ENCODE peak calls at places on chromosomes 13 and 19, in six cellular contexts. One of them, this sample, is unnamed.

GRCh38 chr19:35468637-35469036 is 20.6 kb downstream of the FFAR2 start:
- DNase-seq in CD8-positive, alpha-beta T cell: peak
- DNase-seq in amniotic epithelial cell: peak
- DNase-seq in head of caudate nucleus: peak
- DNase-seq in stimulated activated CD4-positive, alpha-beta T cell treated with anti-CD3 and anti-CD28 coated beads, TNF-alpha, amount 100 ng/mL, for 4 hours: peak
- DNase-seq in AG04449: peak
- DNase-seq in this sample: no peak

GRCh38 chr19:38736413-38737280 is 7.6 kb downstream of the CAPN12 start:
- DNase-seq in CD8-positive, alpha-beta T cell: peak
- DNase-seq in amniotic epithelial cell: peak
- DNase-seq in head of caudate nucleus: no peak
- DNase-seq in stimulated activated CD4-positive, alpha-beta T cell treated with anti-CD3 and anti-CD28 coated beads, TNF-alpha, amount 100 ng/mL, for 4 hours: peak
- DNase-seq in AG04449: no peak
- DNase-seq in this sample: no peak

GRCh38 chr13:70964124-70964523 is 855.9 kb upstream of the KLHL1 start:
- DNase-seq in CD8-positive, alpha-beta T cell: no peak
- DNase-seq in amniotic epithelial cell: peak
- DNase-seq in head of caudate nucleus: no peak
- DNase-seq in stimulated activated CD4-positive, alpha-beta T cell treated with anti-CD3 and anti-CD28 coated beads, TNF-alpha, amount 100 ng/mL, for 4 hours: no peak
- DNase-seq in AG04449: no peak
- DNase-seq in this sample: no peak

GRCh38 chr13:74452176-74452575 is 318.0 kb upstream of the KLF12 start:
- DNase-seq in CD8-positive, alpha-beta T cell: no peak
- DNase-seq in amniotic epithelial cell: peak
- DNase-seq in head of caudate nucleus: no peak
- DNase-seq in stimulated activated CD4-positive, alpha-beta T cell treated with anti-CD3 and anti-CD28 coated beads, TNF-alpha, amount 100 ng/mL, for 4 hours: no peak
- DNase-seq in AG04449: no peak
- DNase-seq in this sample: no peak

GRCh38 chr19:15249912-15250634 is 17.8 kb upstream of the EPHX3 start:
- DNase-seq in CD8-positive, alpha-beta T cell: no peak
- DNase-seq in amniotic epithelial cell: peak
- DNase-seq in head of caudate nucleus: no peak
- DNase-seq in stimulated activated CD4-positive, alpha-beta T cell treated with anti-CD3 and anti-CD28 coated beads, TNF-alpha, amount 100 ng/mL, for 4 hours: no peak
- DNase-seq in AG04449: peak
- DNase-seq in this sample: peak

GRCh38 chr13:60629158-60629557 is 232.1 kb downstream of the TDRD3 start:
- DNase-seq in CD8-positive, alpha-beta T cell: no peak
- DNase-seq in amniotic epithelial cell: no peak
- DNase-seq in head of caudate nucleus: no peak
- DNase-seq in stimulated activated CD4-positive, alpha-beta T cell treated with anti-CD3 and anti-CD28 coated beads, TNF-alpha, amount 100 ng/mL, for 4 hours: no peak
- DNase-seq in AG04449: no peak
- DNase-seq in this sample: no peak

GRCh38 chr13:110501188-110501587 is 60.3 kb downstream of the RAB20 start:
- DNase-seq in CD8-positive, alpha-beta T cell: no peak
- DNase-seq in amniotic epithelial cell: no peak
- DNase-seq in head of caudate nucleus: no peak
- DNase-seq in stimulated activated CD4-positive, alpha-beta T cell treated with anti-CD3 and anti-CD28 coated beads, TNF-alpha, amount 100 ng/mL, for 4 hours: no peak
- DNase-seq in AG04449: no peak
- DNase-seq in this sample: no peak

GRCh38 chr19:33129901-33130300 is 2.0 kb upstream of the WDR88 start:
- DNase-seq in CD8-positive, alpha-beta T cell: no peak
- DNase-seq in amniotic epithelial cell: no peak
- DNase-seq in head of caudate nucleus: no peak
- DNase-seq in stimulated activated CD4-positive, alpha-beta T cell treated with anti-CD3 and anti-CD28 coated beads, TNF-alpha, amount 100 ng/mL, for 4 hours: no peak
- DNase-seq in AG04449: no peak
- DNase-seq in this sample: no peak

GRCh38 chr13:110382229-110382628 is 75.1 kb downstream of the COL4A2 start:
- DNase-seq in CD8-positive, alpha-beta T cell: no peak
- DNase-seq in amniotic epithelial cell: peak
- DNase-seq in head of caudate nucleus: peak
- DNase-seq in stimulated activated CD4-positive, alpha-beta T cell treated with anti-CD3 and anti-CD28 coated beads, TNF-alpha, amount 100 ng/mL, for 4 hours: no peak
- DNase-seq in AG04449: no peak
- DNase-seq in this sample: no peak

GRCh38 chr19:49331616-49332055 is 3.6 kb upstream of the CD37 start:
- DNase-seq in CD8-positive, alpha-beta T cell: peak
- DNase-seq in amniotic epithelial cell: peak
- DNase-seq in head of caudate nucleus: peak
- DNase-seq in stimulated activated CD4-positive, alpha-beta T cell treated with anti-CD3 and anti-CD28 coated beads, TNF-alpha, amount 100 ng/mL, for 4 hours: peak
- DNase-seq in AG04449: no peak
- DNase-seq in this sample: no peak

GRCh38 chr13:67392014-67392413 is 161.9 kb upstream of the PCDH9 start:
- DNase-seq in CD8-positive, alpha-beta T cell: no peak
- DNase-seq in amniotic epithelial cell: no peak
- DNase-seq in head of caudate nucleus: no peak
- DNase-seq in stimulated activated CD4-positive, alpha-beta T cell treated with anti-CD3 and anti-CD28 coated beads, TNF-alpha, amount 100 ng/mL, for 4 hours: no peak
- DNase-seq in AG04449: no peak
- DNase-seq in this sample: no peak

GRCh38 chr13:40247845-40248244 is 418.6 kb downstream of the FOXO1 start:
- DNase-seq in CD8-positive, alpha-beta T cell: no peak
- DNase-seq in amniotic epithelial cell: peak
- DNase-seq in head of caudate nucleus: peak
- DNase-seq in stimulated activated CD4-positive, alpha-beta T cell treated with anti-CD3 and anti-CD28 coated beads, TNF-alpha, amount 100 ng/mL, for 4 hours: no peak
- DNase-seq in AG04449: no peak
- DNase-seq in this sample: no peak

GRCh38 chr19:14400913-14401312 is 18.2 kb downstream of the DDX39A start:
- DNase-seq in CD8-positive, alpha-beta T cell: no peak
- DNase-seq in amniotic epithelial cell: no peak
- DNase-seq in head of caudate nucleus: no peak
- DNase-seq in stimulated activated CD4-positive, alpha-beta T cell treated with anti-CD3 and anti-CD28 coated beads, TNF-alpha, amount 100 ng/mL, for 4 hours: no peak
- DNase-seq in AG04449: no peak
- DNase-seq in this sample: no peak

GRCh38 chr19:43572172-43572588 is 3.1 kb downstream of the XRCC1 start:
- DNase-seq in CD8-positive, alpha-beta T cell: no peak
- DNase-seq in amniotic epithelial cell: no peak
- DNase-seq in head of caudate nucleus: no peak
- DNase-seq in stimulated activated CD4-positive, alpha-beta T cell treated with anti-CD3 and anti-CD28 coated beads, TNF-alpha, amount 100 ng/mL, for 4 hours: no peak
- DNase-seq in AG04449: no peak
- DNase-seq in this sample: no peak

GRCh38 chr13:101523154-101523669 is 70.7 kb downstream of the ITGBL1 start:
- DNase-seq in CD8-positive, alpha-beta T cell: no peak
- DNase-seq in amniotic epithelial cell: no peak
- DNase-seq in head of caudate nucleus: no peak
- DNase-seq in stimulated activated CD4-positive, alpha-beta T cell treated with anti-CD3 and anti-CD28 coated beads, TNF-alpha, amount 100 ng/mL, for 4 hours: no peak
- DNase-seq in AG04449: no peak
- DNase-seq in this sample: no peak

GRCh38 chr13:103471896-103472295 is 405.7 kb upstream of the SLC10A2 start:
- DNase-seq in CD8-positive, alpha-beta T cell: no peak
- DNase-seq in amniotic epithelial cell: no peak
- DNase-seq in head of caudate nucleus: no peak
- DNase-seq in stimulated activated CD4-positive, alpha-beta T cell treated with anti-CD3 and anti-CD28 coated beads, TNF-alpha, amount 100 ng/mL, for 4 hours: no peak
- DNase-seq in AG04449: no peak
- DNase-seq in this sample: no peak

GRCh38 chr19:1164684-1165531 is 9.2 kb downstream of the SBNO2 start:
- DNase-seq in CD8-positive, alpha-beta T cell: no peak
- DNase-seq in amniotic epithelial cell: peak
- DNase-seq in head of caudate nucleus: no peak
- DNase-seq in stimulated activated CD4-positive, alpha-beta T cell treated with anti-CD3 and anti-CD28 coated beads, TNF-alpha, amount 100 ng/mL, for 4 hours: no peak
- DNase-seq in AG04449: no peak
- DNase-seq in this sample: no peak

GRCh38 chr13:51644649-51645048 is 60.4 kb downstream of the WDFY2 start:
- DNase-seq in CD8-positive, alpha-beta T cell: no peak
- DNase-seq in amniotic epithelial cell: peak
- DNase-seq in head of caudate nucleus: no peak
- DNase-seq in stimulated activated CD4-positive, alpha-beta T cell treated with anti-CD3 and anti-CD28 coated beads, TNF-alpha, amount 100 ng/mL, for 4 hours: no peak
- DNase-seq in AG04449: no peak
- DNase-seq in this sample: no peak

GRCh38 chr19:45492627-45493470 is 4.0 kb downstream of the RTN2 start:
- DNase-seq in CD8-positive, alpha-beta T cell: no peak
- DNase-seq in amniotic epithelial cell: no peak
- DNase-seq in head of caudate nucleus: no peak
- DNase-seq in stimulated activated CD4-positive, alpha-beta T cell treated with anti-CD3 and anti-CD28 coated beads, TNF-alpha, amount 100 ng/mL, for 4 hours: no peak
- DNase-seq in AG04449: no peak
- DNase-seq in this sample: no peak

GRCh38 chr19:45446944-45447343 is 20.9 kb upstream of the FOSB start:
- DNase-seq in CD8-positive, alpha-beta T cell: no peak
- DNase-seq in amniotic epithelial cell: no peak
- DNase-seq in head of caudate nucleus: no peak
- DNase-seq in stimulated activated CD4-positive, alpha-beta T cell treated with anti-CD3 and anti-CD28 coated beads, TNF-alpha, amount 100 ng/mL, for 4 hours: no peak
- DNase-seq in AG04449: no peak
- DNase-seq in this sample: no peak

GRCh38 chr13:75636339-75637095 is 387 bp downstream of the LMO7 start:
- DNase-seq in CD8-positive, alpha-beta T cell: peak
- DNase-seq in amniotic epithelial cell: peak
- DNase-seq in head of caudate nucleus: no peak
- DNase-seq in stimulated activated CD4-positive, alpha-beta T cell treated with anti-CD3 and anti-CD28 coated beads, TNF-alpha, amount 100 ng/mL, for 4 hours: peak
- DNase-seq in AG04449: no peak
- DNase-seq in this sample: no peak

GRCh38 chr13:21075303-21076264 is 14.2 kb upstream of the LATS2 start:
- DNase-seq in CD8-positive, alpha-beta T cell: peak
- DNase-seq in amniotic epithelial cell: peak
- DNase-seq in head of caudate nucleus: peak
- DNase-seq in stimulated activated CD4-positive, alpha-beta T cell treated with anti-CD3 and anti-CD28 coated beads, TNF-alpha, amount 100 ng/mL, for 4 hours: no peak
- DNase-seq in AG04449: no peak
- DNase-seq in this sample: no peak

GRCh38 chr13:37241786-37242185 is 136.3 kb upstream of the CSNK1A1L start:
- DNase-seq in CD8-positive, alpha-beta T cell: no peak
- DNase-seq in amniotic epithelial cell: peak
- DNase-seq in head of caudate nucleus: no peak
- DNase-seq in stimulated activated CD4-positive, alpha-beta T cell treated with anti-CD3 and anti-CD28 coated beads, TNF-alpha, amount 100 ng/mL, for 4 hours: no peak
- DNase-seq in AG04449: no peak
- DNase-seq in this sample: no peak

GRCh38 chr13:50916701-50917184 is 7.2 kb downstream of the RNASEH2B start:
- DNase-seq in CD8-positive, alpha-beta T cell: no peak
- DNase-seq in amniotic epithelial cell: no peak
- DNase-seq in head of caudate nucleus: peak
- DNase-seq in stimulated activated CD4-positive, alpha-beta T cell treated with anti-CD3 and anti-CD28 coated beads, TNF-alpha, amount 100 ng/mL, for 4 hours: no peak
- DNase-seq in AG04449: no peak
- DNase-seq in this sample: no peak

GRCh38 chr13:59364508-59365187 is 799.1 kb downstream of the DIAPH3 start:
- DNase-seq in CD8-positive, alpha-beta T cell: no peak
- DNase-seq in amniotic epithelial cell: no peak
- DNase-seq in head of caudate nucleus: no peak
- DNase-seq in stimulated activated CD4-positive, alpha-beta T cell treated with anti-CD3 and anti-CD28 coated beads, TNF-alpha, amount 100 ng/mL, for 4 hours: no peak
- DNase-seq in AG04449: no peak
- DNase-seq in this sample: no peak

GRCh38 chr19:12970070-12970820 is 869 bp downstream of the DAND5 start:
- DNase-seq in CD8-positive, alpha-beta T cell: no peak
- DNase-seq in amniotic epithelial cell: no peak
- DNase-seq in head of caudate nucleus: peak
- DNase-seq in stimulated activated CD4-positive, alpha-beta T cell treated with anti-CD3 and anti-CD28 coated beads, TNF-alpha, amount 100 ng/mL, for 4 hours: no peak
- DNase-seq in AG04449: no peak
- DNase-seq in this sample: no peak

GRCh38 chr19:383922-384800 is 24.8 kb downstream of the C2CD4C start:
- DNase-seq in CD8-positive, alpha-beta T cell: no peak
- DNase-seq in amniotic epithelial cell: no peak
- DNase-seq in head of caudate nucleus: no peak
- DNase-seq in stimulated activated CD4-positive, alpha-beta T cell treated with anti-CD3 and anti-CD28 coated beads, TNF-alpha, amount 100 ng/mL, for 4 hours: no peak
- DNase-seq in AG04449: no peak
- DNase-seq in this sample: no peak

GRCh38 chr13:34847751-34848150 is 94.3 kb upstream of the NBEA start:
- DNase-seq in CD8-positive, alpha-beta T cell: no peak
- DNase-seq in amniotic epithelial cell: no peak
- DNase-seq in head of caudate nucleus: no peak
- DNase-seq in stimulated activated CD4-positive, alpha-beta T cell treated with anti-CD3 and anti-CD28 coated beads, TNF-alpha, amount 100 ng/mL, for 4 hours: no peak
- DNase-seq in AG04449: no peak
- DNase-seq in this sample: no peak